ENCODE peak calls at places on chromosomes 7 and 10, in four cellular contexts. T is AG10803, N is H4, I is GM12892. D is an unnamed sample.
A peak's percentile ranks its signal among the peaks of the same experiment; 100 is the strongest.

GRCh38 chr10:16987129-16987670 is 142.4 kb downstream of the CUBN start:
- DNase-seq in T (peak; percentile 88), N (no peak), I (no peak), D (no peak)

GRCh38 chr7:106098889-106099288 is 13.2 kb downstream of the SYPL1 start:
- DNase-seq in N (no peak), T (no peak), I (no peak), D (no peak)

GRCh38 chr7:117171106-117171505 is 151.8 kb downstream of the WNT2 start:
- DNase-seq in I (no peak), T (no peak), N (no peak), D (no peak)

GRCh38 chr7:2982831-2983230 is 60.8 kb downstream of the CARD11 start:
- DNase-seq in N (no peak), T (no peak), I (no peak), D (no peak)

GRCh38 chr10:8014649-8015048 is 39.8 kb upstream of the GATA3 start:
- DNase-seq in T (no peak), I (no peak), N (no peak), D (no peak)

GRCh38 chr7:74372511-74373111 is 81.1 kb upstream of the GTF2IRD1 start:
- DNase-seq in T (no peak), N (no peak), I (no peak), D (no peak)

GRCh38 chr7:79454325-79454960 is 976 bp upstream of the MAGI2 start:
- DNase-seq in I (no peak), T (peak; percentile 48), N (no peak), D (peak; percentile 63)

GRCh38 chr7:95335093-95335492 is 10.8 kb upstream of the PON1 start:
- DNase-seq in I (no peak), N (no peak), T (peak; percentile 88), D (no peak)

GRCh38 chr7:93715234-93715633 is 140.7 kb upstream of the CALCR start:
- DNase-seq in T (peak; percentile 54), N (peak; percentile 54), I (no peak), D (peak; percentile 79)

GRCh38 chr7:33472348-33473025 is 343.1 kb downstream of the BBS9 start:
- DNase-seq in N (no peak), I (no peak), T (no peak), D (no peak)

GRCh38 chr7:31119249-31119648 is 67.1 kb downstream of the ADCYAP1R1 start:
- DNase-seq in N (peak; percentile 2), T (no peak), I (no peak), D (no peak)

GRCh38 chr7:128963327-128963757 is 25.6 kb downstream of the IRF5 start:
- DNase-seq in I (no peak), T (no peak), N (no peak), D (no peak)

GRCh38 chr10:11302181-11302580 is 284.5 kb downstream of the CELF2 start:
- DNase-seq in N (no peak), I (no peak), T (no peak), D (no peak)

GRCh38 chr7:11538751-11539299 is 293.2 kb downstream of the THSD7A start:
- DNase-seq in N (no peak), I (no peak), T (no peak), D (no peak)

GRCh38 chr7:142753366-142753765 is 4.1 kb downstream of the PRSS1 start:
- DNase-seq in I (no peak), T (no peak), N (no peak), D (no peak)

GRCh38 chr7:158145370-158145769 is 442.3 kb downstream of the PTPRN2 start:
- DNase-seq in T (no peak), I (no peak), N (no peak), D (no peak)

GRCh38 chr7:148699772-148700629 is 1.3 kb downstream of the CUL1 start:
- DNase-seq in T (peak; percentile 56), I (no peak), N (no peak), D (no peak)

GRCh38 chr7:16940777-16941176 is 59.0 kb upstream of the AGR3 start:
- DNase-seq in T (no peak), N (no peak), I (no peak), D (no peak)

GRCh38 chr10:103854265-103854686 is 1.1 kb downstream of the SH3PXD2A start:
- DNase-seq in I (no peak), T (peak; percentile 26), N (no peak), D (peak; percentile 43)

GRCh38 chr7:26343837-26344236 is 52.2 kb downstream of the SNX10 start:
- DNase-seq in N (no peak), T (no peak), I (no peak), D (no peak)

GRCh38 chr7:79296553-79297320 is 156.7 kb downstream of the MAGI2 start:
- DNase-seq in I (no peak), N (no peak), T (no peak), D (no peak)

GRCh38 chr10:4354382-4354812 is 471.6 kb upstream of the AKR1E2 start:
- DNase-seq in N (peak; percentile 37), I (no peak), T (peak; percentile 32), D (no peak)

GRCh38 chr10:92662852-92663251 is 26.9 kb upstream of the HHEX start:
- DNase-seq in T (no peak), I (no peak), N (no peak), D (no peak)

GRCh38 chr7:156576216-156577063 is 64.1 kb upstream of the RNF32 start:
- DNase-seq in T (no peak), I (no peak), N (no peak), D (no peak)

GRCh38 chr7:120160166-120160565 is 112.8 kb upstream of the KCND2 start:
- DNase-seq in I (no peak), N (peak; percentile 62), T (no peak), D (no peak)

GRCh38 chr7:43669286-43670081 is 59.8 kb downstream of the COA1 start:
- DNase-seq in N (no peak), T (no peak), I (no peak), D (peak; percentile 87)

GRCh38 chr10:37865957-37866671 is 8.7 kb upstream of the ZNF248 start:
- DNase-seq in N (no peak), T (no peak), I (no peak), D (no peak)

GRCh38 chr10:75049316-75050285 is 61.9 kb upstream of the SAMD8 start:
- DNase-seq in N (no peak), I (no peak), T (no peak), D (no peak)

GRCh38 chr7:127504715-127505114 is 80.7 kb downstream of the GCC1 start:
- DNase-seq in N (no peak), T (peak; percentile 16), I (no peak), D (peak; percentile 67)

GRCh38 chr7:47591089-47591654 is 9.3 kb upstream of the TNS3 start:
- DNase-seq in N (no peak), T (no peak), I (no peak), D (no peak)

GRCh38 chr7:128167791-128168666 is 73.0 kb upstream of the LEP start:
- DNase-seq in T (no peak), N (no peak), I (peak; percentile 25), D (no peak)

GRCh38 chr7:3559178-3559765 is 258.2 kb downstream of the SDK1 start:
- DNase-seq in N (peak; percentile 89), I (no peak), T (peak; percentile 25), D (no peak)

GRCh38 chr10:7264313-7264741 is 146.5 kb downstream of the SFMBT2 start:
- DNase-seq in N (no peak), T (no peak), I (no peak), D (no peak)

GRCh38 chr7:14381306-14381705 is 391.8 kb upstream of the ETV1 start:
- DNase-seq in T (peak; percentile 34), N (no peak), I (no peak), D (no peak)

GRCh38 chr10:13816195-13816926 is 229.6 kb downstream of the PRPF18 start:
- DNase-seq in I (no peak), T (peak; percentile 66), N (peak; percentile 91), D (no peak)

GRCh38 chr10:95880704-95881103 is 27.1 kb upstream of the CC2D2B start:
- DNase-seq in N (no peak), I (peak; percentile 18), T (no peak), D (no peak)

GRCh38 chr7:25388681-25389080 is 160.4 kb upstream of the NPVF start:
- DNase-seq in T (no peak), I (no peak), N (no peak), D (no peak)

GRCh38 chr10:31288001-31288400 is 31.0 kb upstream of the ZEB1 start:
- DNase-seq in N (no peak), I (no peak), T (peak; percentile 78), D (no peak)

GRCh38 chr7:79820387-79820786 is 314.2 kb upstream of the GNAI1 start:
- DNase-seq in T (peak; percentile 67), I (no peak), N (peak; percentile 54), D (peak; percentile 66)